ENCODE peak calls at places on chromosome 21, in ten cellular contexts. W, U, X, F, T, Z, H, B, J and L are unnamed samples.

GRCh38 chr21:15850645-15851044 is 120.9 kb downstream of the USP25 start:
- DNase-seq in W (no peak), U (no peak), X (no peak), F (no peak), T (no peak), Z (no peak), H (peak), B (peak), J (peak), L (no peak)

GRCh38 chr21:41962425-41962966 is 8.7 kb upstream of the C2CD2 start:
- DNase-seq in W (no peak), U (no peak), X (no peak), F (no peak), T (no peak), Z (peak), H (no peak), B (no peak), J (no peak), L (no peak)

GRCh38 chr21:38267991-38268858 is 11.4 kb downstream of the KCNJ15 start:
- DNase-seq in W (no peak), U (no peak), X (no peak), F (no peak), T (no peak), Z (no peak), H (peak), B (no peak), J (no peak), L (no peak)

GRCh38 chr21:42081931-42082381 is 10.8 kb downstream of the UMODL1 start:
- DNase-seq in W (no peak), U (no peak), X (no peak), F (no peak), T (no peak), Z (no peak), H (no peak), B (peak), J (no peak), L (no peak)

GRCh38 chr21:40270134-40270533 is 402.9 kb downstream of the PCP4 start:
- DNase-seq in W (no peak), U (no peak), X (no peak), F (no peak), T (no peak), Z (no peak), H (no peak), B (no peak), J (no peak), L (no peak)

GRCh38 chr21:14273736-14274538 is 58.0 kb downstream of the RBM11 start:
- DNase-seq in W (peak), U (no peak), X (no peak), F (peak), T (peak), Z (peak), H (no peak), B (no peak), J (no peak), L (no peak)

GRCh38 chr21:14479387-14479786 is 66.7 kb downstream of the SAMSN1 start:
- DNase-seq in W (no peak), U (no peak), X (no peak), F (no peak), T (no peak), Z (no peak), H (no peak), B (no peak), J (no peak), L (no peak)

GRCh38 chr21:34877485-34878128 is 171.5 kb downstream of the RUNX1 start:
- DNase-seq in W (peak), U (no peak), X (no peak), F (no peak), T (no peak), Z (no peak), H (no peak), B (no peak), J (no peak), L (no peak)

GRCh38 chr21:37552496-37553399 is 186.2 kb downstream of the DYRK1A start:
- DNase-seq in W (no peak), U (peak), X (no peak), F (no peak), T (no peak), Z (no peak), H (no peak), B (no peak), J (no peak), L (no peak)

GRCh38 chr21:22885079-22885478 is 1886.9 kb downstream of the NCAM2 start:
- DNase-seq in W (no peak), U (no peak), X (no peak), F (no peak), T (no peak), Z (no peak), H (no peak), B (no peak), J (no peak), L (no peak)

GRCh38 chr21:45460011-45460565 is 55.1 kb downstream of the COL18A1 start:
- DNase-seq in W (no peak), U (no peak), X (no peak), F (no peak), T (no peak), Z (no peak), H (no peak), B (peak), J (no peak), L (no peak)

GRCh38 chr21:41166947-41167346 is 1.0 kb upstream of the BACE2 start:
- DNase-seq in W (no peak), U (peak), X (no peak), F (no peak), T (no peak), Z (no peak), H (no peak), B (no peak), J (no peak), L (no peak)

GRCh38 chr21:36661511-36662309 is 37.2 kb upstream of the SIM2 start:
- DNase-seq in W (peak), U (peak), X (peak), F (no peak), T (peak), Z (no peak), H (peak), B (peak), J (peak), L (no peak)

GRCh38 chr21:28104346-28104745 is 888.3 kb downstream of the LTN1 start:
- DNase-seq in W (no peak), U (peak), X (no peak), F (no peak), T (peak), Z (no peak), H (no peak), B (no peak), J (no peak), L (no peak)

GRCh38 chr21:36320421-36321324 is 676 bp downstream of the MORC3 start:
- DNase-seq in W (peak), U (peak), X (peak), F (peak), T (peak), Z (peak), H (peak), B (peak), J (peak), L (peak)

GRCh38 chr21:39064325-39065012 is 118.8 kb downstream of the PSMG1 start:
- DNase-seq in W (no peak), U (no peak), X (no peak), F (no peak), T (no peak), Z (no peak), H (no peak), B (no peak), J (no peak), L (no peak)